ENCODE peak calls at places on chromosomes 1 and 21, in four cellular contexts. A is bronchial epithelial cell; Z is CD4-positive, alpha-beta T cell; S is stimulated activated naive CD4-positive, alpha-beta T cell. N is an unnamed sample.

GRCh38 chr1:202161151-202162048 is 998 bp upstream of the PTPN7 start:
- DNase-seq in A (no peak), Z (no peak), S (no peak), N (no peak)

GRCh38 chr21:46368533-46369285 is 44.8 kb downstream of the PCNT start:
- DNase-seq in A (no peak), Z (no peak), S (peak), N (no peak)

GRCh38 chr1:51284487-51284954 is 45.8 kb downstream of the TTC39A start:
- DNase-seq in A (no peak), Z (no peak), S (no peak), N (no peak)

GRCh38 chr21:21114456-21114855 is 116.2 kb downstream of the NCAM2 start:
- DNase-seq in A (no peak), Z (no peak), S (no peak), N (no peak)

GRCh38 chr1:206698990-206699586 is 14.4 kb downstream of the MAPKAPK2 start:
- DNase-seq in A (no peak), Z (no peak), S (no peak), N (no peak)

GRCh38 chr1:9429369-9429766 is 109.9 kb upstream of the SLC25A33 start:
- DNase-seq in A (no peak), Z (no peak), S (no peak), N (no peak)

GRCh38 chr1:25695066-25695990 is 78.7 kb downstream of the MAN1C1 start:
- DNase-seq in A (peak), Z (no peak), S (no peak), N (peak)

GRCh38 chr1:77548285-77548684 is 134.2 kb downstream of the ZZZ3 start:
- DNase-seq in A (no peak), Z (no peak), S (no peak), N (no peak)

GRCh38 chr1:223374064-223374610 is 10.2 kb upstream of the SUSD4 start:
- DNase-seq in A (no peak), Z (no peak), S (no peak), N (no peak)

GRCh38 chr1:232273071-232273470 is 356.9 kb downstream of the SIPA1L2 start:
- DNase-seq in A (no peak), Z (no peak), S (no peak), N (no peak)

GRCh38 chr1:231369282-231369681 is 31.2 kb downstream of the SPRTN start:
- DNase-seq in A (no peak), Z (no peak), S (no peak), N (no peak)

GRCh38 chr1:118445156-118445555 is 260.1 kb upstream of the SPAG17 start:
- DNase-seq in A (no peak), Z (no peak), S (no peak), N (no peak)

GRCh38 chr1:173414136-173414535 is 63.0 kb upstream of the PRDX6 start:
- DNase-seq in A (no peak), Z (no peak), S (no peak), N (no peak)

GRCh38 chr1:201125019-201125418 is 2.0 kb downstream of the ASCL5 start:
- DNase-seq in A (no peak), Z (no peak), S (no peak), N (no peak)

GRCh38 chr1:184504012-184504694 is 117.3 kb downstream of the C1orf21 start:
- DNase-seq in A (no peak), Z (no peak), S (no peak), N (no peak)

GRCh38 chr21:43829575-43830119 is 35.4 kb upstream of the AGPAT3 start:
- DNase-seq in A (no peak), Z (no peak), S (no peak), N (no peak)